ENCODE peak calls at places on chromosomes 5 and 9, in eight cellular contexts. T, S, J, E, V, O, L and I are unnamed samples.

GRCh38 chr5:64149857-64150521 is 15.7 kb upstream of the RNF180 start:
- DNase-seq in T (no peak), S (no peak), J (no peak), E (no peak), V (no peak), O (no peak), L (no peak), I (no peak)

GRCh38 chr9:129322022-129322621 is 144.1 kb upstream of the IER5L start:
- DNase-seq in T (no peak), S (no peak), J (no peak), E (no peak), V (peak), O (no peak), L (no peak), I (no peak)

GRCh38 chr5:99795026-99795425 is 740.1 kb upstream of the FAM174A start:
- DNase-seq in T (no peak), S (no peak), J (no peak), E (no peak), V (no peak), O (no peak), L (no peak), I (no peak)

GRCh38 chr9:84002344-84002743 is 21.7 kb downstream of the RMI1 start:
- DNase-seq in T (peak), S (no peak), J (no peak), E (no peak), V (no peak), O (no peak), L (no peak), I (no peak)

GRCh38 chr5:77168884-77169254 is 41.6 kb upstream of the PDE8B start:
- DNase-seq in T (no peak), S (no peak), J (no peak), E (no peak), V (no peak), O (peak), L (no peak), I (no peak)

GRCh38 chr5:177982072-177982727 is 13.8 kb downstream of the PROP1 start:
- DNase-seq in T (no peak), S (no peak), J (no peak), E (peak), V (no peak), O (no peak), L (no peak), I (no peak)

GRCh38 chr9:4196376-4196775 is 103.5 kb downstream of the GLIS3 start:
- DNase-seq in T (no peak), S (no peak), J (no peak), E (no peak), V (no peak), O (no peak), L (no peak), I (no peak)

GRCh38 chr5:3010301-3010952 is 258.9 kb upstream of the IRX2 start:
- DNase-seq in T (no peak), S (no peak), J (no peak), E (no peak), V (no peak), O (no peak), L (no peak), I (no peak)

GRCh38 chr9:7533376-7534090 is 266.0 kb downstream of the DMAC1 start:
- DNase-seq in T (no peak), S (no peak), J (no peak), E (peak), V (no peak), O (no peak), L (no peak), I (no peak)

GRCh38 chr9:124941689-124942561 is 1.0 kb upstream of the GOLGA1 start:
- DNase-seq in T (peak), S (peak), J (peak), E (peak), V (peak), O (peak), L (peak), I (peak)

GRCh38 chr9:113444736-113445135 is 18.8 kb upstream of the RGS3 start:
- DNase-seq in T (no peak), S (no peak), J (no peak), E (no peak), V (no peak), O (no peak), L (no peak), I (no peak)

GRCh38 chr5:53469946-53470687 is 10.3 kb upstream of the FST start:
- DNase-seq in T (peak), S (no peak), J (no peak), E (no peak), V (no peak), O (no peak), L (no peak), I (no peak)

GRCh38 chr5:140344683-140345423 is 1.6 kb downstream of the HBEGF start:
- DNase-seq in T (no peak), S (no peak), J (no peak), E (no peak), V (peak), O (peak), L (no peak), I (no peak)

GRCh38 chr9:76893395-76893932 is 12.4 kb downstream of the PRUNE2 start:
- DNase-seq in T (no peak), S (no peak), J (peak), E (no peak), V (peak), O (no peak), L (no peak), I (peak)

GRCh38 chr5:168991311-168991710 is 309.6 kb downstream of the SLIT3 start:
- DNase-seq in T (no peak), S (no peak), J (no peak), E (no peak), V (no peak), O (no peak), L (no peak), I (no peak)

GRCh38 chr5:34606101-34606500 is 50.0 kb upstream of the RAI14 start:
- DNase-seq in T (no peak), S (no peak), J (no peak), E (no peak), V (no peak), O (no peak), L (no peak), I (no peak)